ENCODE peak calls at places on chromosomes 6 and 20, in six cellular contexts. R, D, O, G, U and L are unnamed samples.

GRCh38 chr6:143843689-143844405 is 709 bp downstream of the LTV1 start:
- DNase-seq in R (peak; percentile 24), D (no peak), O (no peak), G (no peak), U (no peak), L (no peak)

GRCh38 chr6:144064402-144064830 is 31.0 kb downstream of the SF3B5 start:
- DNase-seq in R (no peak), D (no peak), O (no peak), G (no peak), U (no peak), L (no peak)

GRCh38 chr20:7772376-7772775 is 167.9 kb downstream of the HAO1 start:
- DNase-seq in R (peak; percentile 81), D (no peak), O (no peak), G (peak; percentile 32), U (no peak), L (peak; percentile 62)

GRCh38 chr20:31496761-31497295 is 17.4 kb upstream of the HM13 start:
- DNase-seq in R (peak; percentile 68), D (no peak), O (no peak), G (no peak), U (no peak), L (peak; percentile 19)

GRCh38 chr6:158808918-158809678 is 10.1 kb downstream of the EZR start:
- DNase-seq in R (peak; percentile 31), D (no peak), O (no peak), G (no peak), U (no peak), L (peak; percentile 52)

GRCh38 chr20:38180781-38181180 is 15.7 kb upstream of the TGM2 start:
- DNase-seq in R (no peak), D (no peak), O (peak; percentile 68), G (no peak), U (no peak), L (peak; percentile 47)

GRCh38 chr6:105179244-105180065 is at the start of gene POPDC3:
- DNase-seq in R (peak; percentile 61), D (no peak), O (peak; percentile 64), G (no peak), U (no peak), L (peak; percentile 67)

GRCh38 chr20:4516851-4517250 is 204.9 kb upstream of the PRND start:
- DNase-seq in R (no peak), D (no peak), O (no peak), G (no peak), U (no peak), L (no peak)

GRCh38 chr6:30876039-30876730 is 8.1 kb upstream of the DDR1 start:
- DNase-seq in R (peak; percentile 43), D (peak; percentile 68), O (no peak), G (no peak), U (no peak), L (peak; percentile 43)

GRCh38 chr20:22350624-22351023 is 233.7 kb downstream of the FOXA2 start:
- DNase-seq in R (no peak), D (no peak), O (no peak), G (no peak), U (no peak), L (no peak)

GRCh38 chr6:81228912-81229540 is 523.5 kb downstream of the TENT5A start:
- DNase-seq in R (peak; percentile 70), D (no peak), O (no peak), G (peak; percentile 62), U (peak; percentile 36), L (no peak)

GRCh38 chr6:30685977-30686907 is at the start of gene PPP1R18:
- DNase-seq in R (peak; percentile 65), D (peak; percentile 82), O (peak; percentile 79), G (no peak), U (no peak), L (peak; percentile 91)

GRCh38 chr6:324116-324728 is 31.9 kb downstream of the DUSP22 start:
- DNase-seq in R (no peak), D (no peak), O (no peak), G (no peak), U (no peak), L (no peak)

GRCh38 chr6:69100772-69101171 is 465.7 kb downstream of the ADGRB3 start:
- DNase-seq in R (no peak), D (no peak), O (no peak), G (no peak), U (no peak), L (no peak)

DNA sequence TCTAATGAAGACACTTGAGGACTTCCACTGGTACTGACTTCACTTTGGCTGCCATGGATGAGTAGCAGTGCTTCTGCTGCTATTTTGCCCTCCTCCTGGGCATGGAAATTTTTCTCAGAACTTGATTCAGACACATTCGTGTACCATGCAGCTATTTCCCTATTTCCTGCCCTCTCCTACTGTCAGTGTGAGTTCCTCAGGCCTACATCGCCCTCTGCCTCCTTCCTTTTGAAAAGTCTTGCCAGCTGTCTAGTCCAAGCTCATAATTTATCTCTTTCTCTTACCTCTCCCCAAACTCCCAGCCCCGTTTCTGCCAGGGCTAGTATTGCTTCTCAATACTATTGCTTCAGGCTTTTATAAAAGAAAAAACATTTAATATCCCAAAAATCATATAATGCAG is 470.2 kb downstream of the ADGRB3 start:
- DNase-seq in R (no peak), D (no peak), O (no peak), G (no peak), U (no peak), L (no peak)
- TF ChIP-seq CTCF in R (no peak), D (no peak), O (no peak), G (no peak), U (peak; percentile 11), L (no peak)

GRCh38 chr6:168302534-168302933 is 17.0 kb downstream of the DACT2 start:
- DNase-seq in R (no peak), D (no peak), O (no peak), G (no peak), U (no peak), L (no peak)
- H3K4me3 ChIP-seq in R (no peak overlapping the region), D (no peak overlapping the region), O (no peak overlapping the region), G (no peak overlapping the region), U (no peak overlapping the region), L (no peak overlapping the region)

GRCh38 chr6:16973071-16973470 is 128.8 kb upstream of the STMND1 start:
- DNase-seq in R (no peak), D (no peak), O (no peak), G (no peak), U (no peak), L (no peak)

GRCh38 chr6:16974729-16975359 is 127.0 kb upstream of the STMND1 start:
- DNase-seq in R (no peak), D (no peak), O (no peak), G (no peak), U (no peak), L (no peak)

GRCh38 chr6:16972535-16972934 is 129.3 kb upstream of the STMND1 start:
- DNase-seq in R (no peak), D (no peak), O (no peak), G (no peak), U (no peak), L (no peak)

GRCh38 chr6:16974387-16974673 is 127.5 kb upstream of the STMND1 start:
- DNase-seq in R (peak; percentile 66), D (no peak), O (no peak), G (no peak), U (no peak), L (no peak)

DNA sequence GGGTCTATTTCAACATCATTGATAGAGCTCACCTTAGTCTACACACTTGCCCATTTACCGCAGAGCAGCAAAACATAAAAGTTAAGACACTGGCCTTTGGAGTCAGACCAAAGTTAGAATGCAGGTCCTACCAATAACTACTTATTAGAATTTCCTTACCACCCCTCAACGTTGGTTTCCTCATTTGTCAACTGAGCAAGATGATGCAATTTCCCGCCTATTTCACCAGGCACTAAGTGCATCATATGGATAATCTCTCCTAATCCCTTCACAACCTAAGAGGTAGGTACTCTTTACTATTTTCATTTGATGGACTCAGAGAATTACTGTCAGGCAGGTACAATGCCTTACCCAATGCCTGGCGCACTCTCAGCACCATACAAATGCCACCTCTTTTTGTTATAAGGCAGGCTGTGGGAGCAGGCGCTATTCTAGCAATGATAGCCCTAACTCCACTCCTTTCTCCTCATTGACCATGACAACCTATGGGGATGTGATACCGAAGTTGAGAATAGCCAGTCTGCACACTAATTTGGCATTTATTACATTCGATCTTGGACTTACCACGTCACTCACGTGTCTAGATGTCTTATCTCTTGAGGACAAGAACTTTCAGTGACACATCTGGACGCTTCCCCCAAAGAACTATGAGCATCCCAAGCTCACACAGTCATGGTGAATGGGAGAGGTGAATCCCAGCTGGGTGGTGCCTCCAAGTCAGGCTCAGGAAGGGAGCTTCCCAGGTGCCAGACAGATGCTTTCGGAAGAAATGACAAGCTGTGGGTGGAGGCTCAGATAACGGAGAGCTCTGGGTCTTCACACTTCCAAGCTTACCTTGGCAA is 128.1 kb upstream of the STMND1 start:
- DNase-seq in R (no peak), D (no peak), O (no peak), G (no peak), U (no peak), L (no peak)
- TF ChIP-seq CTCF in R (no peak), D (no peak), O (no peak), G (no peak), U (no peak), L (no peak)

DNA sequence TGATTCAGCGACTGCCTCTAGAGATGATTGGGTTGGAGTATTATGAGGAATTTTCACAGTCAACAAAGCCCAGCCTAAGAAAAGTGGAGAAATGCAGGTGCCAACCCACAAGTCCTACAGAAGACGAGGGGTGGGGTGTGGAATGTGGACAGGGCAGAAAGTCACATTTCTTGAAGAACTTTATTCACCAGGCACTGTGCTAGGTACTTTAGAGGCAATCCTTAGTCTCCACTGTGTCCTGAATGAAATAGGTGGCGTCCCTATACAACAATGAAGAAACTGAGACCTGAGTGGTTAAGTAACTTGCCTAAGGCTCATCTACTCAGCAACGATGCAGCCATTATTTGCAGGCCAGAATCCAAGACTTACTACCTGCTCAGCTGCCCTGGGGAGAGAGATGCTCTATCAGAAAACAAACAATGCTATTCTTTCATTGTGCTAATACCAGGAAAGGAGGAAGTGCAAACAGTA is 106.3 kb downstream of the RNF144B start:
- DNase-seq in R (no peak), D (no peak), O (peak; percentile 67), G (no peak), U (no peak), L (no peak)
- H3K4me3 ChIP-seq in R (no peak overlapping the region), D (no peak overlapping the region), O (no peak overlapping the region), G (no peak overlapping the region), U (no peak overlapping the region), L (no peak overlapping the region)

GRCh38 chr6:112296122-112296521 is 41.8 kb upstream of the LAMA4 start:
- DNase-seq in R (peak; percentile 71), D (no peak), O (peak; percentile 31), G (no peak), U (no peak), L (peak; percentile 68)
- TF ChIP-seq CTCF in R (peak; percentile 71), D (no peak), O (peak; percentile 74), G (peak; percentile 59), U (peak; percentile 65), L (peak; percentile 70)

DNA sequence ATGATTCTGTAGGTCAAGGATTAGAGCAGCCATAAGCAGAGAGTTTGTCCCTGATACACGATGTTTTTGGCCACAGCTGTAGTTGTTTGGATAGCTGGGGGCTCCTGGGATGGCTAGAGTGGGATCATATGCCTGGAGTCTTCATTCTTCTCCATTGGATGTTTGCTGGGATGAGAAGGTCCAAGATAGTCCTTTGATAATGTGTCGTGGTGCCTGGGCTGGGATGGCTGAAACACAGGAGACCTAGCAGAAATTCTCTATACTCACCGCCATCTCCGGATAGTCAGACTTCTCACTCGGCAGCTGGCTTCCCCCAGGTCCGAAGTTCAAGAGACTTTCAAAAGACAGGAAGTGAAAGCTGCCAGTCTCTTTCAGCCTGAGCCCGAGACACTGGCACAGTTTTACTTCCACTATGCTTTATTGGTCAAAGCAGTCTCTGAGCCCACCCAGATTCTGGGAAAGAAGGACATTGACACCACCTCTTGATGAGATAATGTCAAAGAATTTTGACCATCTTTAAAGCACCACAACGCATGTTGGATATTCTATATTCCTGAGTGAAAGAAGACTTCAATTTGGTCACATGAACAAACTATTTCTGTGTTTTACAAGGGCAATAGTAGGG is 16.0 kb downstream of the MARCKS start:
- DNase-seq in R (no peak), D (no peak), O (no peak), G (no peak), U (no peak), L (no peak)
- H3K4me3 ChIP-seq in R (no peak overlapping the region), D (no peak overlapping the region), O (no peak overlapping the region), G (no peak overlapping the region), U (no peak overlapping the region), L (no peak overlapping the region)